ENCODE peak calls at places on chromosomes 11 and 22, in five cellular contexts. P is NCI-H774; E is caudate nucleus; D is MM.1S; Y is activated naive CD8-positive, alpha-beta T cell treated with anti-CD3 and anti-CD28 coated beads, Interleukin-2, amount 50 U/mL, for 16 hours. C is an unnamed sample.

GRCh38 chr11:100874203-100874602 is 187.1 kb downstream of the ARHGAP42 start:
- DNase-seq in E (no peak), Y (no peak), P (no peak), D (no peak), C (no peak)

GRCh38 chr11:58525037-58525614 is 17.2 kb upstream of the OR5B21 start:
- DNase-seq in P (no peak), Y (no peak), D (peak), E (no peak), C (no peak)

GRCh38 chr11:63906585-63906984 is 10.4 kb downstream of the RCOR2 start:
- DNase-seq in Y (no peak), E (no peak), D (no peak), P (no peak), C (no peak)

GRCh38 chr11:13317293-13318080 is 39.9 kb downstream of the BMAL1 start:
- DNase-seq in Y (no peak), E (no peak), D (no peak), P (no peak), C (no peak)

GRCh38 chr22:27489265-27489675 is 312.3 kb downstream of the MN1 start:
- DNase-seq in P (no peak), D (no peak), Y (no peak), E (no peak), C (peak)

GRCh38 chr11:77130763-77131513 is 2.9 kb downstream of the MYO7A start:
- DNase-seq in P (no peak), D (no peak), E (no peak), Y (no peak), C (peak)

GRCh38 chr11:117319214-117319840 is 3.3 kb upstream of the BACE1 start:
- DNase-seq in D (no peak), Y (no peak), P (no peak), E (no peak), C (peak)

GRCh38 chr11:86722041-86722440 is 49.6 kb upstream of the ME3 start:
- DNase-seq in E (no peak), Y (no peak), D (no peak), P (no peak), C (peak)

GRCh38 chr11:10824888-10825287 is 16.2 kb upstream of the EIF4G2 start:
- DNase-seq in E (no peak), D (no peak), Y (no peak), P (no peak), C (no peak)

GRCh38 chr11:47918882-47919495 is 61.4 kb upstream of the PTPRJ start:
- DNase-seq in E (no peak), Y (no peak), D (no peak), P (no peak), C (peak)

GRCh38 chr11:71446942-71447688 is 1.1 kb downstream of the DHCR7 start:
- DNase-seq in Y (no peak), P (no peak), E (no peak), D (no peak), C (peak)

GRCh38 chr11:19777342-19778102 is 64.9 kb downstream of the NAV2 start:
- DNase-seq in D (no peak), E (no peak), P (no peak), Y (no peak), C (peak)

C was measured in astrocyte.